ENCODE peak calls at places on chromosomes 12 and 14, in four cellular contexts. R is pancreas; T is Peyer's patch; F is naive thymus-derived CD4-positive, alpha-beta T cell. U is an unnamed sample.
A peak's percentile ranks its signal among the peaks of the same experiment; 100 is the strongest.

GRCh38 chr14:60807971-60808370 is 73.4 kb downstream of the MNAT1 start:
- DNase-seq in R (no peak), F (no peak), T (no peak), U (no peak)

GRCh38 chr12:132284071-132284492 is 45.3 kb downstream of the GALNT9 start:
- DNase-seq in R (no peak), F (no peak), T (no peak), U (no peak)

GRCh38 chr12:110330544-110330943 is 49.5 kb downstream of the ATP2A2 start:
- DNase-seq in R (no peak), F (no peak), T (no peak), U (no peak)

GRCh38 chr12:116882742-116883141 is 1.5 kb upstream of the HRK start:
- DNase-seq in T (no peak), R (no peak), F (no peak), U (no peak)

GRCh38 chr14:68306934-68307758 is 485.7 kb downstream of the ZFP36L1 start:
- DNase-seq in F (no peak), R (peak; percentile 69), T (no peak), U (no peak)

GRCh38 chr14:103542545-103543088 is 13.6 kb downstream of the TRMT61A start:
- DNase-seq in F (no peak), T (no peak), R (no peak), U (no peak)

GRCh38 chr12:43501705-43502104 is 50.3 kb downstream of the ADAMTS20 start:
- DNase-seq in T (no peak), F (no peak), R (no peak), U (no peak)

GRCh38 chr14:89013098-89013504 is 188.7 kb downstream of the TTC8 start:
- DNase-seq in R (peak; percentile 77), T (no peak), F (no peak), U (no peak)

GRCh38 chr14:94568186-94568585 is 6.9 kb downstream of the SERPINA4 start:
- DNase-seq in T (no peak), R (peak; percentile 8), F (no peak), U (no peak)

GRCh38 chr14:90828642-90829487 is 12.6 kb upstream of the TTC7B start:
- DNase-seq in T (no peak), R (no peak), F (no peak), U (peak; percentile 50)

GRCh38 chr14:106564058-106564643 is 1037.8 kb downstream of the TMEM121 start:
- DNase-seq in T (peak; percentile 63), F (peak; percentile 62), R (peak; percentile 34), U (peak; percentile 62)

GRCh38 chr12:48853228-48853688 is 1.3 kb upstream of the DDX23 start:
- DNase-seq in T (peak; percentile 92), F (peak; percentile 90), R (peak; percentile 92), U (peak; percentile 72)

GRCh38 chr12:124273630-124274029 is 21.3 kb upstream of the RFLNA start:
- DNase-seq in T (no peak), R (no peak), F (no peak), U (peak; percentile 24)

GRCh38 chr14:22561661-22562579 is 27.1 kb downstream of the DAD1 start:
- DNase-seq in T (peak; percentile 78), F (peak; percentile 82), R (no peak), U (no peak)

GRCh38 chr14:47442206-47442605 is 233.2 kb downstream of the MDGA2 start:
- DNase-seq in F (no peak), R (no peak), T (no peak), U (no peak)

GRCh38 chr14:25121342-25122129 is 71.6 kb upstream of the STXBP6 start:
- DNase-seq in R (no peak), F (no peak), T (no peak), U (no peak)

GRCh38 chr12:57235012-57235727 is 5.7 kb downstream of the SHMT2 start:
- DNase-seq in T (no peak), R (peak; percentile 49), F (no peak), U (no peak)

GRCh38 chr14:94697773-94698556 is 71.9 kb downstream of the GSC start:
- DNase-seq in F (no peak), R (no peak), T (no peak), U (no peak)

GRCh38 chr12:33828326-33828725 is 194.0 kb upstream of the ALG10 start:
- DNase-seq in F (no peak), T (no peak), R (no peak), U (no peak)

GRCh38 chr12:69588527-69588926 is 3.3 kb downstream of the CCT2 start:
- DNase-seq in R (no peak), F (no peak), T (no peak), U (no peak)
- H3K36me3 ChIP-seq in R (peaks cover 40% of the 10 kb centered on the region), F (peaks cover 18% of the 10 kb centered on the region), T (no peaks in the 10 kb centered on the region), U (peaks cover 15% of the 10 kb centered on the region)

GRCh38 chr12:12239127-12239526 is 27.7 kb downstream of the LRP6 start:
- DNase-seq in R (no peak), T (no peak), F (no peak), U (no peak)
- H3K4me3 ChIP-seq in R (no peak overlapping the region), T (no peak overlapping the region), F (no peak overlapping the region), U (no peak overlapping the region)

DNA sequence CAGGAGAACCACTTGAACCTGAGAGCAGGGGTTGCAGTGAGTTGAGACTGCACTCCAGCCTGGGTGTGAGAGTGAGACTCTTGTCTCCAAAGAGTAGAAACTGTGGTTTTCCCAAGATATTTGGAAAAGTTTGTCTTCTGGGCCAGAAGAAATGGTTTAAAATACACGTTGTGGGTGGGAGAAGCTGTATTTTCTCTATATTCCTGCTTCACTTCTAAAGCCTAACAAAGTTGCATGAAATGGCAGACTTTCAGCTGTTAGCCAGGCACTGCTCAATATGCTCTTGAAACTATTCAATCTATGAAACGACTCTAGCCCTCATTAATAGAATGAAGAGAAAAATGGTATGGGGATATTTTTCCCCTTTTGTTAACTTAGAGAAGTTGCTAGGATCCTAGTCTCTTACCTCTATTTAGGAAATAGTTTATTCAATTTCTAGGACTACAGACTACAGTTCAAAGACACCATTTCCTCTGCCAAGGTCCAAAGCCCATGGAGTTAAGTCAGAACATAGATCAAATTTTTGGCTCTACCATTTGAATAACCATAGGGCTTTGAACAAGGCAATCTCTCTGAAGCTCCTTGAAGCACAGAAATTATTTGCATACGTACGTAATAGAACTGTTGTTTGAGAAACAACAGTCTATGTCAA is 49.3 kb upstream of the OR5AU1 start:
- DNase-seq in F (no peak), T (no peak), R (no peak), U (no peak)
- H3K36me3 ChIP-seq in F (peaks cover 12% of the 10 kb centered on the region), T (no peaks in the 10 kb centered on the region), R (peaks cover 17% of the 10 kb centered on the region), U (peaks cover 4% of the 10 kb centered on the region)

DNA sequence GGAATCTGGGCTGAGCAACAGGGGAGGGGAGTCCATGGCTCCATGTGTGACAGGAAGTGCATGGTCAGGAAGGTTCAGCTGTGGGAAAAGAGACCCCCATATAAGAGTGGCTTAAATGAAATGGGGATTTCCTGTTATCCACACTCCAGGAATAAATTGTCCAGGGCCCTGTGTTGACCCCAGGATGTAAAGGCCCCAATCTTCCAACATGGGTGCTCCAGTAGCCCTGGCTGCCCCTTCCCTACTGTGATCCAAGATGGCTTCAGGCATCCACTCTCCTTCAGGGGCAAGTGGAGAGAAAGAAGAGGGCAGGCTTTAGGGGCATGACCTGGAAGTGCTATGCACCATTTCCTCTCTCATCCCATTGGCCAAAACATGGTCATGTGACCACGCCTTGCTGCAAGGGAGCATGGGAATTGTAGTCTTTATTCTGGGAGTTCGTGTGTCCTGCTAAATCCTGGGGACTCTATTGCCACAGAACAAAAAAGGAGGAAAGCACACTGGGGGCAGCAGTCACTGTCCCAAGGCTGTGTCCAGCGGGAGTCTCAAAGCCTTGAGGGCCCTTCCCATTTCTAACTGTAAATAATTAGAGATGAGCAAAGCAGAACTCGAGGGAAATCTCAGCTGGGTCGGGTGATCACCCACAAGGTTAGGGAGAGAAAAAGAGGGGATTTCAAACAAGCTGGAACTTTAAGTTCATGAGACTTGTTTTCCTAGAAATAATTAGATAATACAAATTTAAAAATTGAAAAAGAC is 289.2 kb downstream of the ADGRD1 start:
- DNase-seq in F (no peak), T (no peak), R (no peak), U (no peak)
- H3K4me3 ChIP-seq in F (no peak overlapping the region), T (no peak overlapping the region), R (no peak overlapping the region), U (no peak overlapping the region)

DNA sequence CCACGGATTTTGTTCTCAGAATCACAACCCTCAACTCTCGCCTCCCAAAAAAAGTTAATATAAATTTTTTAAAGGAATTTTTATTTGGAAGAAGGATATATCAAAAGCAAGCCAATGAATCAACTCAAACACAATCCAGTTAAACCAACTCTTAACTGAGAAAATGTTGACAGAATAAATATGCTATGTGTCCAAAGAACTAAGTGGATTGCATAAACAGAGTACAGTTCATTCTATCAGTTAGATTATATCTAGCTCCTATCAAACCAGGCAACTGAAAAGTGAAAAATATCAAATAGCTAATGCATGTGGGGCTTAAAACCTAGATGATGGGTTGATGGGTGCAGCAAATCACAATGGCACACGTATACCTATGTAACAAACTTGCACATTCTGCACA is 16.6 kb downstream of the SLC41A2 start:
- DNase-seq in F (no peak), T (no peak), R (no peak), U (no peak)
- H3K36me3 ChIP-seq in F (no peaks in the 10 kb centered on the region), T (no peaks in the 10 kb centered on the region), R (no peaks in the 10 kb centered on the region), U (no peaks in the 10 kb centered on the region)

GRCh38 chr12:83265798-83266197 is 579.1 kb downstream of the TMTC2 start:
- DNase-seq in T (no peak), F (no peak), R (no peak), U (no peak)
- H3K4me3 ChIP-seq in T (no peak overlapping the region), F (no peak overlapping the region), R (no peak overlapping the region), U (no peak overlapping the region)

GRCh38 chr12:120090626-120091295 is 25.8 kb downstream of the RAB35 start:
- DNase-seq in F (no peak), T (no peak), R (no peak), U (no peak)
- H3K36me3 ChIP-seq in F (no peaks in the 10 kb centered on the region), T (no peaks in the 10 kb centered on the region), R (no peaks in the 10 kb centered on the region), U (peaks cover 20% of the 10 kb centered on the region)